ENCODE peak calls at places on chromosomes 2 and 18, in four cellular contexts. Y, G, K and Q are unnamed samples.

GRCh38 chr2:74554821-74555531 is 456 bp downstream of the DOK1 start:
- DNase-seq in Y (no peak), G (peak; percentile 48), K (peak; percentile 44), Q (peak; percentile 44)

GRCh38 chr2:172928754-172929153 is 146.9 kb upstream of the MAP3K20 start:
- DNase-seq in Y (no peak), G (no peak), K (peak; percentile 48), Q (no peak)

GRCh38 chr2:68796306-68796905 is 61.8 kb downstream of the ARHGAP25 start:
- DNase-seq in Y (no peak), G (no peak), K (no peak), Q (no peak)

GRCh38 chr2:1947316-1947715 is 203.0 kb upstream of the PXDN start:
- DNase-seq in Y (no peak), G (no peak), K (no peak), Q (no peak)

GRCh38 chr2:15615310-15615920 is 23.7 kb downstream of the DDX1 start:
- DNase-seq in Y (no peak), G (no peak), K (no peak), Q (no peak)

GRCh38 chr2:27901219-27901618 is 10.7 kb downstream of the BABAM2 start:
- DNase-seq in Y (no peak), G (no peak), K (no peak), Q (no peak)

GRCh38 chr2:85258194-85258605 is 69.6 kb downstream of the TGOLN2 start:
- DNase-seq in Y (no peak), G (no peak), K (no peak), Q (no peak)

GRCh38 chr2:29336334-29336733 is 221.1 kb downstream of the CLIP4 start:
- DNase-seq in Y (no peak), G (no peak), K (no peak), Q (no peak)

GRCh38 chr2:67585400-67585799 is 188.3 kb downstream of the ETAA1 start:
- DNase-seq in Y (no peak), G (no peak), K (no peak), Q (no peak)

GRCh38 chr18:22355069-22355468 is 62.6 kb downstream of the CTAGE1 start:
- DNase-seq in Y (no peak), G (no peak), K (no peak), Q (no peak)

DNA sequence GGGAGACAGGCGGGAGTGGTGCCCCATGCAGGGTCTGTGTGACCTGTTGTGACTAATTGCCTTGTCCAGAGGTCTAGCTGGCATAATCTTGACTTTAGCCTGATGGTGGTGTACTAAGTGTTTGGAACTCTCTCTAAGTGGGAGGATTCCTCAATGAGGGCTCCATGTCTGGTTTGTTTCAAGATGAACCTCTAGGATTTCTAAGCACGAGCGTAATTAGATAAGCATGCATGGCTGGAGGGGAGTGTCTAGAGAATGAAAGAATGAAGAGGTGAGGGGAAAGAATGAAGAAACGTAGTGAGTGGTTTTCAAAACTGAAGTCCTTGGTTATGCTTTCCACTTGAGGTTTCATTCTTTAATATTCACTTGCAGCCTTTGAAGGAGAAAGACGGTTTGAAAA is 833.2 kb upstream of the GYPC start:
- DNase-seq in Y (no peak), G (no peak), K (no peak), Q (no peak)
- TF ChIP-seq CTCF in Y (no peak), G (no peak), K (no peak), Q (no peak)

GRCh38 chr2:113700186-113700841 is 56.1 kb downstream of the SLC35F5 start:
- DNase-seq in Y (peak; percentile 9), G (no peak), K (no peak), Q (no peak)
- TF ChIP-seq CTCF in Y (peak; percentile 20), G (no peak), K (no peak), Q (no peak)

DNA sequence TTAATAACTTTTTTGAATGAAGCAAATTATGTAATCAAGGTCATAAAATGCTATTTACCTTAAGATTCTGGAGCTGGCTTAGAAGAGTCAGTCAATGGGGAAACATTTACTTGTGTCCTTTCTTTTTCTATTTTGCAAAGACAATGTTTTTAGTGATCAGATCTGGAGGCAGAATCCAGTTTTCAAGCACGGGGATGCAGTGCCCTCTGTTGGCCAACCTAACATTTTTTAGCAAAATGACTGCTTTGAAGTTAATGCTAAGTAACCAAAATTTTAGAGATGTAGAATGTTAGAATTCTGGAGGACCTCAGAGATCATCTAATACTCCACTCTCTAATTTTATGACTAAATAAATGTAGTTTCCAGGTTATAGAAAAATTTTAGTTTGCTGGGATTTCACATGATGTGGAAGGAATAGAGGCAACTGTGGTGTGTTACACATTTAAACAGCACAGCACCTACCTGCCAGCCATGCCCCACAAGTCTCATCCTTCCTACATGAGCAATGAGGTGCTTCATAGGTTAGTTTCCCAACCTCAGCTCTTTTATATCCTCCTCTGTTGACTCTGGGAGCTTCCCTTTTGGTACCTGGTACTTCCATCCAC is 23.6 kb upstream of the SLC9A4 start:
- DNase-seq in Y (peak; percentile 13), G (peak; percentile 63), K (peak; percentile 59), Q (no peak)
- TF ChIP-seq CTCF in Y (peak; percentile 55), G (peak; percentile 66), K (peak; percentile 44), Q (peak; percentile 76)

GRCh38 chr2:190600293-190601103 is 48.4 kb upstream of the NAB1 start:
- DNase-seq in Y (no peak), G (no peak), K (no peak), Q (no peak)

GRCh38 chr2:190599073-190599472 is 49.8 kb upstream of the NAB1 start:
- DNase-seq in Y (no peak), G (no peak), K (no peak), Q (no peak)

GRCh38 chr2:190598621-190599020 is 50.3 kb upstream of the NAB1 start:
- DNase-seq in Y (no peak), G (no peak), K (no peak), Q (no peak)

GRCh38 chr2:190596998-190597397 is 51.9 kb upstream of the NAB1 start:
- DNase-seq in Y (no peak), G (no peak), K (no peak), Q (no peak)

DNA sequence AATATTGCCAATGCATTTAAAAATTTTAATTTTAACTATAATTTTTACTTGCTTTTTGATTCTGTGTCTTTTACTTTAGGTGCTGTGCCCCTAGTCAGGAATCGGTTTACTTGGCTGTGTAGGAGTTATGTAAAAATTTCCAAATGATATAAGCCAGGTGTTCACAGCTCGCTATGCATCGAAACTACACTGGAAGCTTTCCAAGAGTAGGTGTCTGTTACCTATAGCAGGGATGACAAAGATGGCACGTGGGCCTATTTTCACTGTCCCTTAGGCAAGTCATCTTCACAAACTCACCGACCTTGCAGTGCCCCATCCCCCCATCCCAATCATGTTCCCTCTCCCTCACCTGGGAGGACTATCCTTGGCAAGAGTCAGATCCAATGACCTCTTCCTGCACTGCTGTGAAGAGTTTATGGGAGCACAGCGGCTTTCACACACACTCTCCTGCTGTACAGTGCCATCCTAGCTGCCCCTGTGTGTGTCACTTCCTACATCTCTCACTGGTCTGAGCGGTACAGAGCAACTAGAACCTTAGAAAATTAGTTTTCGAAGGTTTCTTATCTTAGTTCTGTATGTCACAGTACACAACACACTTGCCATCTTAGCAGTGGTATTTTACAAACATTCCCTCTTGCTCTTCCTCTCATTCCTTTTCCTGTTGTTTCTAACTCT is 49.2 kb upstream of the NAB1 start:
- DNase-seq in Y (no peak), G (no peak), K (no peak), Q (no peak)
- TF ChIP-seq CTCF in Y (no peak), G (no peak), K (no peak), Q (no peak)

DNA sequence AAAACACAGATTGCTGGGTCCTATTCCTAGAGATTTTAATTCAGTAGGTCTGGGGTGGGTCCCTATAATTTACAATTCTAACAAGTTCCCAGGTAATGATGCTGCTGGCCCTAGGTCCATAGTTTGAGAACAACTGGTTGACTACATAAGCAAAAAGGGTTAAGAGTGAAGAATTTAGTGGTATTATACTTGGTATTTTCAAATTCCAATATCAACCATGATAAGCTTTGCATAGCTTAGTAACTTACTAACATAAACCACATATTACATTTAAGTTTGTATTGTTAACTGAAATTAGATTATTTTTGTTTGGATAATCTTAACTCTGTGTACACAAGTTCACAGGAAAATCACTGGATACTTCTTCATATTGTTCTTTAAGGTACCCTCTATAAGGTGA is 862.9 kb upstream of the ACVR2A start:
- DNase-seq in Y (no peak), G (no peak), K (no peak), Q (no peak)
- TF ChIP-seq CTCF in Y (no peak), G (no peak), K (no peak), Q (no peak)

GRCh38 chr2:176120369-176121307 is 1.9 kb upstream of the HOXD9 start:
- DNase-seq in Y (no peak), G (no peak), K (no peak), Q (no peak)
- TF ChIP-seq CTCF in Y (no peak), G (no peak), K (no peak), Q (peak; percentile 7)

GRCh38 chr2:73156539-73157124 is 43.9 kb upstream of the RAB11FIP5 start:
- DNase-seq in Y (peak; percentile 64), G (peak; percentile 73), K (peak; percentile 72), Q (peak; percentile 49)
- TF ChIP-seq CTCF in Y (peak; percentile 65), G (peak; percentile 54), K (peak; percentile 45), Q (peak; percentile 80)

DNA sequence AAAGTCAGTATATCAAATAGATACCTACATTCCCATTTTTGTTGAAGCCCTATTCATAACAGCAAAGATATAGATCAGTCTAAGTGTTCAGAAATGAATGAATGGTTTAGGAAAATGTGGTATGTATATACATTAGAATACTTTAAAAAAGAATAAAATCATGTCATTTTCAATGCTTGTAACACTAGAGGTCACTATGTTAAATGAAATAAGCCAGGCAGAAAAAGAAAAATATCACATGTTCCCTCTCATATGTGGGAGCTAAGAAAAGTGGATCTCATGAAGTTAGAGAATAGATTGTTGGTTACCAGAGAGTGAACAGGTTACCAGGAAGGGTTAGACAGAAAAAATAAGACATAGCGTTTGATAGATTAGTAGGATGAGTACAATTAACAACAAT is 1111.0 kb upstream of the SLC39A10 start:
- DNase-seq in Y (no peak), G (no peak), K (no peak), Q (no peak)
- TF ChIP-seq CTCF in Y (no peak), G (no peak), K (no peak), Q (peak; percentile 43)

GRCh38 chr2:135999899-136000298 is 14.5 kb upstream of the DARS1 start:
- DNase-seq in Y (no peak), G (no peak), K (no peak), Q (no peak)

GRCh38 chr2:135996304-135996703 is 10.9 kb upstream of the DARS1 start:
- DNase-seq in Y (no peak), G (no peak), K (no peak), Q (no peak)

GRCh38 chr2:135994281-135994680 is 8.9 kb upstream of the DARS1 start:
- DNase-seq in Y (no peak), G (no peak), K (no peak), Q (no peak)

GRCh38 chr2:135998842-135999241 is 13.4 kb upstream of the DARS1 start:
- DNase-seq in Y (no peak), G (no peak), K (no peak), Q (no peak)

DNA sequence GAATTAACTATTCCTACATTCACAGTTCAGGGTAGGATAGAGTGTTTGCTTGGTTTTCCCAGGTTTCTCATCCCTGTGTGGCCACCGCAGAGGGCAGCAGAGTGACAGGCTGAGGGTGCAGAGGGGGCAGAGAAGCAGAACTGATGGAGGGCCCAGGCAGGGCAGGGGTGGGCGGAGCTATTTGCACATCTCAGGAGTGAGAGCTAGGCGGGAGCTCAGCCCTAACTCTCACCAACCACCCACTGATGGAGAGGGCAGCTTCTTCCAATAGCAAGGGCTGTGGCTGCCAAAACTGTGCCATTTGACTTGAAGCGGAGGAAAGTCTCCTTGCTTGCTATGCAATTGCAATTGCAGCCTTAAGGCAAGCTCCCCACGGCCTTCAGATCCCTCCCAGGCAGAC is 12.0 kb upstream of the DARS1 start:
- DNase-seq in Y (peak; percentile 73), G (peak; percentile 53), K (peak; percentile 52), Q (peak; percentile 25)
- TF ChIP-seq CTCF in Y (peak; percentile 60), G (no peak), K (no peak), Q (peak; percentile 45)